ENCODE peak calls at places on chromosomes 3 and 15, in ten cellular contexts. One of them, this sample, is unnamed.

GRCh38 chr3:152282813-152283212 is 14.1 kb downstream of the MBNL1 start:
- DNase-seq in HL-60: no peak
- DNase-seq in lung: no peak
- DNase-seq in activated B cell treated with CpG ODN at 0.5 μM for 24 hours: no peak
- DNase-seq in upper lobe of right lung: no peak
- DNase-seq in neural crest cell: no peak
- DNase-seq in ovary: no peak
- DNase-seq in gastrocnemius medialis: no peak
- DNase-seq in body of pancreas: no peak
- DNase-seq in left lung: no peak
- DNase-seq in this sample: no peak

GRCh38 chr15:69873807-69874206 is 223.9 kb downstream of the TLE3 start:
- DNase-seq in gastrocnemius medialis: no peak
- DNase-seq in upper lobe of right lung: no peak
- DNase-seq in HL-60: no peak
- DNase-seq in neural crest cell: no peak
- DNase-seq in ovary: no peak
- DNase-seq in left lung: no peak
- DNase-seq in lung: no peak
- DNase-seq in activated B cell treated with CpG ODN at 0.5 μM for 24 hours: no peak
- DNase-seq in body of pancreas: no peak
- DNase-seq in this sample: no peak

GRCh38 chr15:69141286-69141701 is 19.1 kb upstream of the GLCE start:
- DNase-seq in HL-60: no peak
- DNase-seq in lung: no peak
- DNase-seq in ovary: no peak
- DNase-seq in activated B cell treated with CpG ODN at 0.5 μM for 24 hours: no peak
- DNase-seq in upper lobe of right lung: no peak
- DNase-seq in gastrocnemius medialis: no peak
- DNase-seq in body of pancreas: peak
- DNase-seq in neural crest cell: no peak
- DNase-seq in left lung: no peak
- DNase-seq in this sample: no peak

GRCh38 chr15:42826251-42826890 is 89.4 kb upstream of the CDAN1 start:
- DNase-seq in activated B cell treated with CpG ODN at 0.5 μM for 24 hours: no peak
- DNase-seq in gastrocnemius medialis: no peak
- DNase-seq in neural crest cell: no peak
- DNase-seq in upper lobe of right lung: no peak
- DNase-seq in left lung: no peak
- DNase-seq in lung: no peak
- DNase-seq in ovary: no peak
- DNase-seq in body of pancreas: no peak
- DNase-seq in HL-60: no peak
- DNase-seq in this sample: no peak

GRCh38 chr3:124587053-124587408 is 143.2 kb upstream of the UMPS start:
- DNase-seq in activated B cell treated with CpG ODN at 0.5 μM for 24 hours: no peak
- DNase-seq in lung: peak
- DNase-seq in ovary: no peak
- DNase-seq in neural crest cell: no peak
- DNase-seq in body of pancreas: peak
- DNase-seq in left lung: peak
- DNase-seq in HL-60: no peak
- DNase-seq in gastrocnemius medialis: no peak
- DNase-seq in upper lobe of right lung: no peak
- DNase-seq in this sample: no peak

GRCh38 chr3:58973796-58974195 is 76.0 kb downstream of the CFAP20DC start:
- DNase-seq in gastrocnemius medialis: no peak
- DNase-seq in HL-60: no peak
- DNase-seq in neural crest cell: no peak
- DNase-seq in ovary: no peak
- DNase-seq in body of pancreas: no peak
- DNase-seq in activated B cell treated with CpG ODN at 0.5 μM for 24 hours: no peak
- DNase-seq in upper lobe of right lung: no peak
- DNase-seq in left lung: no peak
- DNase-seq in lung: no peak
- DNase-seq in this sample: no peak

GRCh38 chr3:14900881-14901873 is 46.2 kb upstream of the NR2C2 start:
- DNase-seq in gastrocnemius medialis: no peak
- DNase-seq in HL-60: no peak
- DNase-seq in ovary: no peak
- DNase-seq in lung: no peak
- DNase-seq in left lung: no peak
- DNase-seq in body of pancreas: no peak
- DNase-seq in activated B cell treated with CpG ODN at 0.5 μM for 24 hours: no peak
- DNase-seq in upper lobe of right lung: no peak
- DNase-seq in neural crest cell: no peak
- DNase-seq in this sample: no peak

GRCh38 chr3:194185225-194185624 is 49.3 kb downstream of the HES1 start:
- DNase-seq in body of pancreas: no peak
- DNase-seq in HL-60: no peak
- DNase-seq in neural crest cell: no peak
- DNase-seq in upper lobe of right lung: no peak
- DNase-seq in ovary: no peak
- DNase-seq in gastrocnemius medialis: no peak
- DNase-seq in activated B cell treated with CpG ODN at 0.5 μM for 24 hours: no peak
- DNase-seq in left lung: no peak
- DNase-seq in lung: no peak
- DNase-seq in this sample: no peak

GRCh38 chr3:121295966-121296365 is 249.8 kb downstream of the POLQ start:
- DNase-seq in neural crest cell: no peak
- DNase-seq in ovary: no peak
- DNase-seq in lung: no peak
- DNase-seq in body of pancreas: no peak
- DNase-seq in upper lobe of right lung: no peak
- DNase-seq in left lung: no peak
- DNase-seq in HL-60: no peak
- DNase-seq in activated B cell treated with CpG ODN at 0.5 μM for 24 hours: no peak
- DNase-seq in gastrocnemius medialis: no peak
- DNase-seq in this sample: no peak

GRCh38 chr3:97827741-97828471 is 6.1 kb downstream of the CRYBG3 start:
- DNase-seq in activated B cell treated with CpG ODN at 0.5 μM for 24 hours: no peak
- DNase-seq in HL-60: no peak
- DNase-seq in body of pancreas: no peak
- DNase-seq in lung: no peak
- DNase-seq in ovary: no peak
- DNase-seq in neural crest cell: no peak
- DNase-seq in left lung: no peak
- DNase-seq in upper lobe of right lung: no peak
- DNase-seq in gastrocnemius medialis: no peak
- DNase-seq in this sample: no peak

GRCh38 chr3:31509147-31509728 is 23.5 kb upstream of the STT3B start:
- DNase-seq in ovary: no peak
- DNase-seq in activated B cell treated with CpG ODN at 0.5 μM for 24 hours: no peak
- DNase-seq in left lung: no peak
- DNase-seq in neural crest cell: no peak
- DNase-seq in HL-60: no peak
- DNase-seq in upper lobe of right lung: no peak
- DNase-seq in lung: no peak
- DNase-seq in body of pancreas: no peak
- DNase-seq in gastrocnemius medialis: no peak
- DNase-seq in this sample: no peak

GRCh38 chr3:133979553-133979952 is 50.2 kb downstream of the SLCO2A1 start:
- DNase-seq in upper lobe of right lung: no peak
- DNase-seq in HL-60: no peak
- DNase-seq in body of pancreas: no peak
- DNase-seq in left lung: no peak
- DNase-seq in activated B cell treated with CpG ODN at 0.5 μM for 24 hours: no peak
- DNase-seq in gastrocnemius medialis: no peak
- DNase-seq in lung: no peak
- DNase-seq in ovary: no peak
- DNase-seq in neural crest cell: no peak
- DNase-seq in this sample: no peak

GRCh38 chr3:141335531-141336042 is 32.7 kb upstream of the ZBTB38 start:
- DNase-seq in left lung: no peak
- DNase-seq in HL-60: no peak
- DNase-seq in gastrocnemius medialis: no peak
- DNase-seq in body of pancreas: no peak
- DNase-seq in neural crest cell: no peak
- DNase-seq in activated B cell treated with CpG ODN at 0.5 μM for 24 hours: no peak
- DNase-seq in ovary: no peak
- DNase-seq in upper lobe of right lung: no peak
- DNase-seq in lung: no peak
- DNase-seq in this sample: no peak

GRCh38 chr3:58177747-58178527 is 32.8 kb downstream of the DNASE1L3 start:
- DNase-seq in neural crest cell: peak
- DNase-seq in lung: peak
- DNase-seq in gastrocnemius medialis: peak
- DNase-seq in HL-60: peak
- DNase-seq in upper lobe of right lung: peak
- DNase-seq in activated B cell treated with CpG ODN at 0.5 μM for 24 hours: peak
- DNase-seq in left lung: peak
- DNase-seq in ovary: peak
- DNase-seq in body of pancreas: peak
- DNase-seq in this sample: peak

DNA sequence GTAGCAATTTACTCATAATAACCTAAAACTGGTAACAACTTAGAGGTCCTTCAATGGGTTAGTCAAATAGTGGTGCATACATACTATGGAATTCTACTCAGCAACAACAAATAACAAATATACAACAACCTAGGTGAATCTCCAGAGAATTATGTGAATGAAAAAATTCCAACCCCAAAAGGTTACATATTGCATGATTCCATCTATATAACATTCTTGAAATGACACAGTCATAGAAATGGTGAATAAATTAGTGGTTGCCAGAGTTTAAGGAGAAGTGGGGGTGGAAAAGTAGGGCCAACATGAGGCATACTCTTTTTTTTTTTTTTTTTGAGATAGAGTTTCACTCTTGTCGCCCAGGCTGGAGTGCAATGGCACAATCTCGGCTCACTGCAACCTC is 12.7 kb upstream of the SNTN start:
- DNase-seq in lung: no peak
- DNase-seq in neural crest cell: no peak
- DNase-seq in ovary: no peak
- DNase-seq in gastrocnemius medialis: no peak
- DNase-seq in upper lobe of right lung: no peak
- DNase-seq in activated B cell treated with CpG ODN at 0.5 μM for 24 hours: no peak
- DNase-seq in body of pancreas: no peak
- DNase-seq in left lung: no peak
- DNase-seq in HL-60: no peak
- DNase-seq in this sample: no peak
- TF ChIP-seq CTCF in lung: no peak
- TF ChIP-seq CTCF in neural crest cell: no peak
- TF ChIP-seq CTCF in ovary: no peak
- TF ChIP-seq CTCF in gastrocnemius medialis: no peak
- TF ChIP-seq CTCF in upper lobe of right lung: no peak
- TF ChIP-seq CTCF in activated B cell treated with CpG ODN at 0.5 μM for 24 hours: no peak
- TF ChIP-seq CTCF in body of pancreas: no peak
- TF ChIP-seq CTCF in left lung: no peak
- TF ChIP-seq CTCF in HL-60: no peak
- TF ChIP-seq CTCF in this sample: no peak

DNA sequence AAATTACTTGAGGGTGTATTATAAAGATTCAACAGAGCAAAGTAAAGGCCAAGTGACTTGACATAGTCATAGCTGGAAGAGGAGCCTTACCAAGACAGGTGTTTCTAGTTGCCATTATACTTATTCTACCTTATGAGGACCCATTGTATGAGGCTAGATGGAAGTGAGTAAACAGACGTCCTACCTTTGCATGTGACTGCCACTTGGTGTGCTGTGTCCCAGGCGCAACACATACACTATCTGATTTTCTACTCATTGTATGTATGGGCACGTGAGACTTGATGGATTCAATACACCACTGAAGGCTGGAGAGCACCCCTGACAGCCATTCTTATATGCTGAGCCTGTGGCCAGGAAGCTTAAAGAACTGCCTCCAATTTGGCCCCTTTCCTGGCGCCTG is 40.5 kb downstream of the BOC start:
- DNase-seq in upper lobe of right lung: no peak
- DNase-seq in left lung: no peak
- DNase-seq in lung: no peak
- DNase-seq in neural crest cell: no peak
- DNase-seq in body of pancreas: no peak
- DNase-seq in gastrocnemius medialis: no peak
- DNase-seq in activated B cell treated with CpG ODN at 0.5 μM for 24 hours: no peak
- DNase-seq in ovary: no peak
- DNase-seq in HL-60: no peak
- DNase-seq in this sample: no peak
- TF ChIP-seq CTCF in upper lobe of right lung: no peak
- TF ChIP-seq CTCF in left lung: no peak
- TF ChIP-seq CTCF in lung: no peak
- TF ChIP-seq CTCF in neural crest cell: no peak
- TF ChIP-seq CTCF in body of pancreas: no peak
- TF ChIP-seq CTCF in gastrocnemius medialis: no peak
- TF ChIP-seq CTCF in activated B cell treated with CpG ODN at 0.5 μM for 24 hours: no peak
- TF ChIP-seq CTCF in ovary: no peak
- TF ChIP-seq CTCF in HL-60: no peak
- TF ChIP-seq CTCF in this sample: no peak

DNA sequence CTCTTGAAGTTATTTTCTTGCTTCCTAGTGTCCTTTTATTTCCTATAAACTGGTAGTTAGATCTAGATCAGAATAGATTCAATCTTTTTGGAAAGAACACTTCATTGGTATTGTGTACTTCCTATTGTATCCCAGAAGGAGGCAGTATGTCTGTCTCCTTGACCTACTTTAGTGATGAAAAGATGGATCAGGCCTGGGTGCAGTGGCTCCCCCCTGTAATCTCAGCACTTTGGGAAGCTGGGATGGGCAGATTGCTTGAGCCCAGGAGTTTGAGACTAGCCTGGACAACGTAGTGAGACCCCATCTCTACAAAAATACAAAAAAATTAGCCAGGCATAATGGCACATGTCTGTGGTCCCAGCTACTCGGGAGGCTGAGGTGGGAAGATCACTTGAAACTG is 12.0 kb downstream of the BSN start:
- DNase-seq in ovary: no peak
- DNase-seq in body of pancreas: no peak
- DNase-seq in upper lobe of right lung: no peak
- DNase-seq in lung: no peak
- DNase-seq in HL-60: no peak
- DNase-seq in neural crest cell: no peak
- DNase-seq in gastrocnemius medialis: no peak
- DNase-seq in left lung: no peak
- DNase-seq in activated B cell treated with CpG ODN at 0.5 μM for 24 hours: no peak
- DNase-seq in this sample: no peak
- TF ChIP-seq CTCF in ovary: no peak
- TF ChIP-seq CTCF in body of pancreas: no peak
- TF ChIP-seq CTCF in upper lobe of right lung: peak
- TF ChIP-seq CTCF in lung: no peak
- TF ChIP-seq CTCF in HL-60: no peak
- TF ChIP-seq CTCF in neural crest cell: no peak
- TF ChIP-seq CTCF in gastrocnemius medialis: no peak
- TF ChIP-seq CTCF in left lung: no peak
- TF ChIP-seq CTCF in activated B cell treated with CpG ODN at 0.5 μM for 24 hours: no peak
- TF ChIP-seq CTCF in this sample: no peak

DNA sequence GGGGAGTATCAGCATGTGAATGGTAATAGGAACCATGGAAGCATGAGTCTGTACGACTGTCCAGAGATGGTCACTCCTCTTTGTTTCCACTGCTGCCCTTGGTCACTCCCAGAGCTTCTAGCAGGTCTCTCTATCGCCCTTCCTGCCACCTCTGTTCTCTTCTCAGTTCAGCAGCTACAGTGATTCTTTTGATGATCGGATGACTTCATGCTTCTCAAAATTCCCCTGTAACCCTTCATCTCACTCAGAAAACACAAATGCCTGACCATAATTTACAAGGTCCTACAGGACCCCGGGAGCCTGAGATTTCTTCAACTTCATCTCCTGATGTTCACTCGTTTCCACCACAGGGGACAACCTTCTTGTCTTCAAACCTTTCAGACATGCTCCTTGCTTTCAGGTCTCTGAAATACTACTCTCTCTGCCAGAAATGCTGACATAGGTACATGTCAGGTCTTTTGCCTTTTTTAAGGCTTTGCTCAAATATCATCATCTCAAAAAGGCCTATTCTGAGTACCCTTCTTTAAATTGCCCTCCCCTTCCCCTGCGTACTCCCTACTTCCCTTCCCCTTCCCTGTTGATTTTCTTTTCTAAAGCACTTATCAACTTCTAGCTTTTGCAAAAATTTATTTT is 42.1 kb upstream of the BHLHE40 start:
- DNase-seq in body of pancreas: no peak
- DNase-seq in neural crest cell: no peak
- DNase-seq in lung: no peak
- DNase-seq in ovary: no peak
- DNase-seq in HL-60: no peak
- DNase-seq in activated B cell treated with CpG ODN at 0.5 μM for 24 hours: no peak
- DNase-seq in gastrocnemius medialis: no peak
- DNase-seq in left lung: no peak
- DNase-seq in upper lobe of right lung: no peak
- DNase-seq in this sample: no peak
- TF ChIP-seq CTCF in body of pancreas: no peak
- TF ChIP-seq CTCF in neural crest cell: no peak
- TF ChIP-seq CTCF in lung: no peak
- TF ChIP-seq CTCF in ovary: no peak
- TF ChIP-seq CTCF in HL-60: no peak
- TF ChIP-seq CTCF in activated B cell treated with CpG ODN at 0.5 μM for 24 hours: no peak
- TF ChIP-seq CTCF in gastrocnemius medialis: no peak
- TF ChIP-seq CTCF in left lung: no peak
- TF ChIP-seq CTCF in upper lobe of right lung: no peak
- TF ChIP-seq CTCF in this sample: no peak

This sample was measured in CD14-positive monocyte.